ENCODE peak calls at places on chromosome 16, in seven cellular contexts. One of them, this sample, is unnamed.

GRCh38 chr16:23124315-23124714 is 24.9 kb downstream of the USP31 start:
- DNase-seq in Ammon's horn: peak
- DNase-seq in C1 segment of cervical spinal cord: no peak
- DNase-seq in NCI-H1105: no peak
- DNase-seq in lower lobe of right lung: no peak
- DNase-seq in right cardiac atrium: peak
- DNase-seq in NCI-H774: no peak
- DNase-seq in this sample: no peak

GRCh38 chr16:57538235-57538711 is 1.9 kb upstream of the CCDC102A start:
- DNase-seq in Ammon's horn: no peak
- DNase-seq in C1 segment of cervical spinal cord: no peak
- DNase-seq in NCI-H1105: no peak
- DNase-seq in lower lobe of right lung: peak
- DNase-seq in right cardiac atrium: no peak
- DNase-seq in NCI-H774: no peak
- DNase-seq in this sample: no peak

GRCh38 chr16:7137560-7138330 is 194.9 kb upstream of the RBFOX1 start:
- DNase-seq in Ammon's horn: no peak
- DNase-seq in C1 segment of cervical spinal cord: no peak
- DNase-seq in NCI-H1105: no peak
- DNase-seq in lower lobe of right lung: no peak
- DNase-seq in right cardiac atrium: no peak
- DNase-seq in NCI-H774: no peak
- DNase-seq in this sample: no peak

GRCh38 chr16:2964416-2965223 is 545 bp downstream of the KREMEN2 start:
- DNase-seq in Ammon's horn: no peak
- DNase-seq in C1 segment of cervical spinal cord: no peak
- DNase-seq in NCI-H1105: peak
- DNase-seq in lower lobe of right lung: peak
- DNase-seq in right cardiac atrium: no peak
- DNase-seq in NCI-H774: peak
- DNase-seq in this sample: peak

GRCh38 chr16:31697744-31698125 is 170.0 kb downstream of the AHSP start:
- DNase-seq in Ammon's horn: no peak
- DNase-seq in C1 segment of cervical spinal cord: no peak
- DNase-seq in NCI-H1105: no peak
- DNase-seq in lower lobe of right lung: no peak
- DNase-seq in right cardiac atrium: no peak
- DNase-seq in NCI-H774: no peak
- DNase-seq in this sample: no peak

GRCh38 chr16:21283521-21284289 is 5.6 kb upstream of the CRYM start:
- DNase-seq in Ammon's horn: no peak
- DNase-seq in C1 segment of cervical spinal cord: peak
- DNase-seq in NCI-H1105: no peak
- DNase-seq in lower lobe of right lung: peak
- DNase-seq in right cardiac atrium: peak
- DNase-seq in NCI-H774: no peak
- DNase-seq in this sample: peak

GRCh38 chr16:80931985-80932720 is 74.5 kb downstream of the CMC2 start:
- DNase-seq in Ammon's horn: peak
- DNase-seq in C1 segment of cervical spinal cord: peak
- DNase-seq in NCI-H1105: no peak
- DNase-seq in lower lobe of right lung: peak
- DNase-seq in right cardiac atrium: peak
- DNase-seq in NCI-H774: no peak
- DNase-seq in this sample: peak

GRCh38 chr16:50027829-50028228 is 2.8 kb downstream of the CNEP1R1 start:
- DNase-seq in Ammon's horn: no peak
- DNase-seq in C1 segment of cervical spinal cord: no peak
- DNase-seq in NCI-H1105: no peak
- DNase-seq in lower lobe of right lung: no peak
- DNase-seq in right cardiac atrium: no peak
- DNase-seq in NCI-H774: no peak
- DNase-seq in this sample: no peak

GRCh38 chr16:30518552-30518951 is 7.8 kb downstream of the ZNF768 start:
- DNase-seq in Ammon's horn: no peak
- DNase-seq in C1 segment of cervical spinal cord: no peak
- DNase-seq in NCI-H1105: no peak
- DNase-seq in lower lobe of right lung: no peak
- DNase-seq in right cardiac atrium: no peak
- DNase-seq in NCI-H774: no peak
- DNase-seq in this sample: no peak

GRCh38 chr16:16143038-16143763 is 80.1 kb downstream of the ABCC6 start:
- DNase-seq in Ammon's horn: no peak
- DNase-seq in C1 segment of cervical spinal cord: no peak
- DNase-seq in NCI-H1105: no peak
- DNase-seq in lower lobe of right lung: no peak
- DNase-seq in right cardiac atrium: no peak
- DNase-seq in NCI-H774: no peak
- DNase-seq in this sample: no peak

GRCh38 chr16:59181821-59182420 is 447.8 kb upstream of the GOT2 start:
- DNase-seq in Ammon's horn: no peak
- DNase-seq in C1 segment of cervical spinal cord: no peak
- DNase-seq in NCI-H1105: no peak
- DNase-seq in lower lobe of right lung: no peak
- DNase-seq in right cardiac atrium: no peak
- DNase-seq in NCI-H774: peak
- DNase-seq in this sample: peak

GRCh38 chr16:31472559-31473203 is 729 bp downstream of the TGFB1I1 start:
- DNase-seq in Ammon's horn: no peak
- DNase-seq in C1 segment of cervical spinal cord: peak
- DNase-seq in NCI-H1105: peak
- DNase-seq in lower lobe of right lung: peak
- DNase-seq in right cardiac atrium: peak
- DNase-seq in NCI-H774: peak
- DNase-seq in this sample: peak

GRCh38 chr16:12739738-12740137 is 63.9 kb downstream of the CPPED1 start:
- DNase-seq in Ammon's horn: no peak
- DNase-seq in C1 segment of cervical spinal cord: no peak
- DNase-seq in NCI-H1105: no peak
- DNase-seq in lower lobe of right lung: no peak
- DNase-seq in right cardiac atrium: no peak
- DNase-seq in NCI-H774: no peak
- DNase-seq in this sample: no peak

GRCh38 chr16:86899156-86899555 is 320.8 kb downstream of the FOXL1 start:
- DNase-seq in Ammon's horn: no peak
- DNase-seq in C1 segment of cervical spinal cord: no peak
- DNase-seq in NCI-H1105: no peak
- DNase-seq in lower lobe of right lung: no peak
- DNase-seq in right cardiac atrium: no peak
- DNase-seq in NCI-H774: no peak
- DNase-seq in this sample: no peak

GRCh38 chr16:12122202-12122601 is 145.7 kb downstream of the SNX29 start:
- DNase-seq in Ammon's horn: no peak
- DNase-seq in C1 segment of cervical spinal cord: no peak
- DNase-seq in NCI-H1105: no peak
- DNase-seq in lower lobe of right lung: no peak
- DNase-seq in right cardiac atrium: no peak
- DNase-seq in NCI-H774: no peak
- DNase-seq in this sample: no peak

GRCh38 chr16:89860747-89861304 is 12.6 kb upstream of the TCF25 start:
- DNase-seq in Ammon's horn: peak
- DNase-seq in C1 segment of cervical spinal cord: peak
- DNase-seq in NCI-H1105: peak
- DNase-seq in lower lobe of right lung: peak
- DNase-seq in right cardiac atrium: peak
- DNase-seq in NCI-H774: no peak
- DNase-seq in this sample: no peak

GRCh38 chr16:4309833-4310266 is 6.0 kb upstream of the GLIS2 start:
- DNase-seq in Ammon's horn: no peak
- DNase-seq in C1 segment of cervical spinal cord: no peak
- DNase-seq in NCI-H1105: no peak
- DNase-seq in lower lobe of right lung: peak
- DNase-seq in right cardiac atrium: peak
- DNase-seq in NCI-H774: peak
- DNase-seq in this sample: no peak